ENCODE peak calls at places on chromosomes 5 and 9, in four cellular contexts. Z is CD8-positive, alpha-beta memory T cell; B is amygdala; Q is AG04449. G is an unnamed sample.
A peak's percentile ranks its signal among the peaks of the same experiment; 100 is the strongest.

GRCh38 chr5:180003145-180003544 is 68.4 kb downstream of the RNF130 start:
- DNase-seq in Z (no peak), B (no peak), Q (no peak), G (no peak)

GRCh38 chr5:118723021-118723338 is 265.4 kb downstream of the DTWD2 start:
- DNase-seq in Z (no peak), B (no peak), Q (no peak), G (no peak)

GRCh38 chr5:64497390-64497789 is 8.4 kb upstream of the RGS7BP start:
- DNase-seq in Z (no peak), B (no peak), Q (no peak), G (no peak)

GRCh38 chr5:180007582-180007981 is 64.0 kb downstream of the RNF130 start:
- DNase-seq in Z (no peak), B (no peak), Q (no peak), G (no peak)

GRCh38 chr5:54285573-54286124 is 24.7 kb downstream of the ARL15 start:
- DNase-seq in Z (no peak), B (no peak), Q (no peak), G (no peak)

GRCh38 chr5:121366515-121366914 is 485.2 kb upstream of the FTMT start:
- DNase-seq in Z (no peak), B (no peak), Q (no peak), G (peak; percentile 17)

GRCh38 chr5:180605554-180606214 is 14.4 kb upstream of the SCGB3A1 start:
- DNase-seq in Z (peak; percentile 39), B (no peak), Q (no peak), G (peak; percentile 17)

GRCh38 chr9:2964485-2964884 is 120.6 kb upstream of the PUM3 start:
- DNase-seq in Z (no peak), B (no peak), Q (no peak), G (no peak)

GRCh38 chr9:114604974-114605373 is 6.1 kb upstream of the TMEM268 start:
- DNase-seq in Z (no peak), B (no peak), Q (no peak), G (no peak)

GRCh38 chr9:131605770-131606590 is 60.7 kb downstream of the PRRT1B start:
- DNase-seq in Z (no peak), B (no peak), Q (no peak), G (no peak)

GRCh38 chr9:79686381-79687130 is 114.8 kb downstream of the TLE4 start:
- DNase-seq in Z (no peak), B (no peak), Q (peak; percentile 81), G (peak; percentile 88)

GRCh38 chr5:78523314-78524193 is 125.0 kb downstream of the LHFPL2 start:
- DNase-seq in Z (no peak), B (no peak), Q (no peak), G (no peak)

GRCh38 chr5:179239256-179240135 is 105.8 kb downstream of the ADAMTS2 start:
- DNase-seq in Z (no peak), B (no peak), Q (no peak), G (no peak)

GRCh38 chr5:143065996-143066522 is 295.9 kb downstream of the ARHGAP26 start:
- DNase-seq in Z (no peak), B (no peak), Q (no peak), G (no peak)

GRCh38 chr9:95142728-95143127 is 174.8 kb downstream of the FANCC start:
- DNase-seq in Z (no peak), B (no peak), Q (no peak), G (no peak)

GRCh38 chr5:141199359-141200235 is at the start of gene PCDHB11:
- DNase-seq in Z (no peak), B (no peak), Q (no peak), G (no peak)

GRCh38 chr5:151315998-151316597 is 12.5 kb upstream of the SLC36A3 start:
- DNase-seq in Z (peak; percentile 3), B (no peak), Q (peak; percentile 5), G (peak; percentile 27)

GRCh38 chr9:130638278-130639118 is 25.9 kb upstream of the PRDM12 start:
- DNase-seq in Z (no peak), B (no peak), Q (no peak), G (no peak)

GRCh38 chr5:13218518-13218917 is 726.0 kb downstream of the DNAH5 start:
- DNase-seq in Z (no peak), B (no peak), Q (no peak), G (no peak)

GRCh38 chr9:95772320-95773060 is 103.0 kb upstream of the ERCC6L2 start:
- DNase-seq in Z (no peak), B (no peak), Q (no peak), G (peak; percentile 66)

GRCh38 chr9:2574215-2574614 is 47.4 kb upstream of the VLDLR start:
- DNase-seq in Z (no peak), B (no peak), Q (no peak), G (no peak)

GRCh38 chr5:74546796-74547195 is 93.7 kb downstream of the ENC1 start:
- DNase-seq in Z (no peak), B (no peak), Q (no peak), G (no peak)

GRCh38 chr5:132095077-132095744 is 21.6 kb downstream of the CSF2 start:
- DNase-seq in Z (peak; percentile 25), B (no peak), Q (no peak), G (no peak)

GRCh38 chr5:15495026-15495425 is 5.0 kb upstream of the FBXL7 start:
- DNase-seq in Z (no peak), B (no peak), Q (no peak), G (no peak)

GRCh38 chr5:74641778-74642542 is 1.4 kb upstream of the ENC1 start:
- DNase-seq in Z (no peak), B (no peak), Q (peak; percentile 45), G (peak; percentile 69)

GRCh38 chr5:144205141-144205551 is 34.5 kb downstream of the KCTD16 start:
- DNase-seq in Z (no peak), B (no peak), Q (no peak), G (no peak)

GRCh38 chr5:132270345-132270685 is 12.8 kb downstream of the PDLIM4 start:
- DNase-seq in Z (no peak), B (no peak), Q (no peak), G (no peak)

GRCh38 chr5:19314840-19315239 is 673.2 kb downstream of the CDH18 start:
- DNase-seq in Z (no peak), B (no peak), Q (no peak), G (no peak)

GRCh38 chr5:159844267-159844666 is 72.0 kb upstream of the ADRA1B start:
- DNase-seq in Z (no peak), B (no peak), Q (no peak), G (no peak)

GRCh38 chr9:109315889-109316640 is 4.8 kb downstream of the EPB41L4B start:
- DNase-seq in Z (no peak), B (peak; percentile 71), Q (no peak), G (peak; percentile 61)

GRCh38 chr9:81379655-81380054 is 309.7 kb downstream of the TLE1 start:
- DNase-seq in Z (no peak), B (no peak), Q (no peak), G (no peak)

GRCh38 chr9:137095664-137096517 is 9.1 kb downstream of the MAN1B1 start:
- DNase-seq in Z (peak; percentile 79), B (no peak), Q (no peak), G (no peak)

GRCh38 chr9:70868661-70869652 is 252.5 kb downstream of the TRPM3 start:
- DNase-seq in Z (no peak), B (no peak), Q (no peak), G (no peak)

GRCh38 chr9:95409650-95410426 is 92.3 kb upstream of the FANCC start:
- DNase-seq in Z (no peak), B (no peak), Q (peak; percentile 67), G (peak; percentile 69)

GRCh38 chr9:15231788-15232635 is 75.0 kb downstream of the TTC39B start:
- DNase-seq in Z (no peak), B (no peak), Q (no peak), G (no peak)

GRCh38 chr9:93461810-93462209 is 8.4 kb upstream of the FAM120AOS start:
- DNase-seq in Z (no peak), B (no peak), Q (no peak), G (no peak)

G was measured in AG09309.